ENCODE peak calls at places on chromosomes 12 and 14, in nine cellular contexts. F, Q, G, R, D, C, L, W and H are unnamed samples.

GRCh38 chr12:52359511-52360103 is 7.7 kb downstream of the KRT85 start:
- DNase-seq in F (no peak), Q (no peak), G (no peak), R (no peak), D (no peak), C (no peak), L (no peak), W (no peak), H (peak)

GRCh38 chr14:99687284-99688209 is 3.4 kb downstream of the CYP46A1 start:
- DNase-seq in F (no peak), Q (no peak), G (peak), R (no peak), D (no peak), C (no peak), L (no peak), W (no peak), H (no peak)

GRCh38 chr12:64990991-64991570 is 130.0 kb downstream of the WIF1 start:
- DNase-seq in F (no peak), Q (no peak), G (no peak), R (no peak), D (no peak), C (no peak), L (no peak), W (no peak), H (no peak)

GRCh38 chr14:68285421-68286179 is 466.0 kb downstream of the RAD51B start:
- DNase-seq in F (no peak), Q (no peak), G (no peak), R (no peak), D (no peak), C (peak), L (peak), W (no peak), H (no peak)

GRCh38 chr12:106078358-106079025 is 60.3 kb downstream of the NUAK1 start:
- DNase-seq in F (no peak), Q (no peak), G (peak), R (no peak), D (no peak), C (no peak), L (peak), W (no peak), H (peak)

GRCh38 chr14:71776463-71777359 is 155.5 kb upstream of the RGS6 start:
- DNase-seq in F (no peak), Q (no peak), G (no peak), R (no peak), D (no peak), C (peak), L (no peak), W (no peak), H (no peak)

GRCh38 chr12:2177751-2178150 is 125.0 kb downstream of the CACNA1C start:
- DNase-seq in F (no peak), Q (no peak), G (peak), R (no peak), D (no peak), C (no peak), L (no peak), W (no peak), H (no peak)

GRCh38 chr12:64796205-64796845 is 28.1 kb upstream of the TBC1D30 start:
- DNase-seq in F (peak), Q (peak), G (no peak), R (no peak), D (peak), C (no peak), L (peak), W (no peak), H (no peak)

GRCh38 chr12:120115692-120116442 is 686 bp downstream of the RAB35 start:
- DNase-seq in F (no peak), Q (no peak), G (no peak), R (no peak), D (no peak), C (no peak), L (peak), W (no peak), H (no peak)

GRCh38 chr14:52949711-52950409 is 990 bp downstream of the FERMT2 start:
- DNase-seq in F (no peak), Q (no peak), G (no peak), R (no peak), D (no peak), C (no peak), L (no peak), W (no peak), H (no peak)

GRCh38 chr12:58895053-58895452 is 25.3 kb downstream of the LRIG3 start:
- DNase-seq in F (no peak), Q (no peak), G (no peak), R (no peak), D (no peak), C (no peak), L (no peak), W (no peak), H (no peak)

GRCh38 chr14:21528381-21529348 is 2.5 kb upstream of the SALL2 start:
- DNase-seq in F (no peak), Q (no peak), G (no peak), R (no peak), D (peak), C (no peak), L (no peak), W (no peak), H (no peak)

GRCh38 chr14:69354383-69355154 is 43.5 kb downstream of the ERH start:
- DNase-seq in F (peak), Q (no peak), G (peak), R (no peak), D (no peak), C (peak), L (peak), W (no peak), H (no peak)

GRCh38 chr12:47364251-47364650 is 284.5 kb upstream of the AMIGO2 start:
- DNase-seq in F (no peak), Q (no peak), G (no peak), R (no peak), D (no peak), C (no peak), L (no peak), W (no peak), H (no peak)

GRCh38 chr14:75022655-75023054 is 19.9 kb downstream of the EIF2B2 start:
- DNase-seq in F (no peak), Q (no peak), G (no peak), R (no peak), D (peak), C (no peak), L (no peak), W (no peak), H (no peak)

GRCh38 chr12:65878540-65878939 is 54.3 kb downstream of the HMGA2 start:
- DNase-seq in F (no peak), Q (no peak), G (no peak), R (no peak), D (no peak), C (no peak), L (no peak), W (no peak), H (no peak)

GRCh38 chr12:41011939-41012338 is 176.2 kb upstream of the PDZRN4 start:
- DNase-seq in F (no peak), Q (no peak), G (no peak), R (no peak), D (no peak), C (no peak), L (no peak), W (no peak), H (no peak)

GRCh38 chr14:65877631-65878030 is 465.1 kb downstream of the FUT8 start:
- DNase-seq in F (no peak), Q (no peak), G (no peak), R (no peak), D (no peak), C (no peak), L (no peak), W (no peak), H (no peak)

GRCh38 chr14:75223664-75224154 is 47.3 kb upstream of the TMED10 start:
- DNase-seq in F (no peak), Q (no peak), G (peak), R (no peak), D (no peak), C (peak), L (peak), W (no peak), H (no peak)

GRCh38 chr12:32922546-32923297 is 26.1 kb upstream of the PKP2 start:
- DNase-seq in F (no peak), Q (no peak), G (no peak), R (no peak), D (no peak), C (no peak), L (no peak), W (no peak), H (no peak)

GRCh38 chr14:75884198-75884611 is 97.6 kb downstream of the TGFB3 start:
- DNase-seq in F (no peak), Q (no peak), G (no peak), R (no peak), D (no peak), C (no peak), L (no peak), W (no peak), H (no peak)

GRCh38 chr12:117052386-117053049 is 46.7 kb downstream of the TESC start:
- DNase-seq in F (no peak), Q (no peak), G (no peak), R (no peak), D (no peak), C (no peak), L (no peak), W (no peak), H (no peak)

GRCh38 chr14:105951399-105951798 is 425.0 kb downstream of the TMEM121 start:
- DNase-seq in F (no peak), Q (no peak), G (no peak), R (peak), D (no peak), C (no peak), L (no peak), W (no peak), H (no peak)

GRCh38 chr12:26789731-26790644 is 43.0 kb downstream of the ITPR2 start:
- DNase-seq in F (no peak), Q (no peak), G (no peak), R (no peak), D (no peak), C (no peak), L (peak), W (no peak), H (no peak)

GRCh38 chr12:89245090-89245489 is 107.2 kb downstream of the DUSP6 start:
- DNase-seq in F (no peak), Q (no peak), G (no peak), R (no peak), D (no peak), C (no peak), L (no peak), W (no peak), H (no peak)

GRCh38 chr14:95319312-95320075 is at the start of gene CLMN:
- DNase-seq in F (peak), Q (no peak), G (no peak), R (no peak), D (peak), C (no peak), L (peak), W (peak), H (peak)

GRCh38 chr14:85565862-85566296 is 35.9 kb downstream of the FLRT2 start:
- DNase-seq in F (no peak), Q (no peak), G (no peak), R (no peak), D (no peak), C (no peak), L (no peak), W (no peak), H (no peak)

DNA sequence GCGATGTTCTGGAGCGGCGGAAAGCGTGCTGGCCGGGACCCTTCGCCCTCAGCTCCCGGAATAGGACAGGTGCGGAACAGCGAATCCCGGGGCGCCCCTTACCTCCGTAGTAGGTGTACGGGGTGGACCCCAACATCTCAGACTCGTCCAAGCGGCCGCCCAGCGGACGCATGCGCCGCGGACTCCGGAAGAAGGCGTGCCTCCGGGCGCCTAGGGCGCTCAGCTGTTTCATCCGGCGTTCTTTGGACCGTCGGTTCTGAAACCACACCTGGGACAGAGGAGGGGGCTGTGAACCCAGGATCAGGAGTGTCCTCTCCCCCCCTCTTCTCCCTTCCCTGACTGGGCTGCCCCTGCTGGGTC is 4.5 kb downstream of the LHX5 start:
- DNase-seq in F (no peak), Q (no peak), G (no peak), R (no peak), D (no peak), C (no peak), L (no peak), W (peak), H (no peak)
- TF ChIP-seq POLR2AphosphoS5 in F (no peak), Q (no peak), G (no peak), R (no peak), D (no peak), C (no peak), L (no peak), W (no peak), H (no peak)

DNA sequence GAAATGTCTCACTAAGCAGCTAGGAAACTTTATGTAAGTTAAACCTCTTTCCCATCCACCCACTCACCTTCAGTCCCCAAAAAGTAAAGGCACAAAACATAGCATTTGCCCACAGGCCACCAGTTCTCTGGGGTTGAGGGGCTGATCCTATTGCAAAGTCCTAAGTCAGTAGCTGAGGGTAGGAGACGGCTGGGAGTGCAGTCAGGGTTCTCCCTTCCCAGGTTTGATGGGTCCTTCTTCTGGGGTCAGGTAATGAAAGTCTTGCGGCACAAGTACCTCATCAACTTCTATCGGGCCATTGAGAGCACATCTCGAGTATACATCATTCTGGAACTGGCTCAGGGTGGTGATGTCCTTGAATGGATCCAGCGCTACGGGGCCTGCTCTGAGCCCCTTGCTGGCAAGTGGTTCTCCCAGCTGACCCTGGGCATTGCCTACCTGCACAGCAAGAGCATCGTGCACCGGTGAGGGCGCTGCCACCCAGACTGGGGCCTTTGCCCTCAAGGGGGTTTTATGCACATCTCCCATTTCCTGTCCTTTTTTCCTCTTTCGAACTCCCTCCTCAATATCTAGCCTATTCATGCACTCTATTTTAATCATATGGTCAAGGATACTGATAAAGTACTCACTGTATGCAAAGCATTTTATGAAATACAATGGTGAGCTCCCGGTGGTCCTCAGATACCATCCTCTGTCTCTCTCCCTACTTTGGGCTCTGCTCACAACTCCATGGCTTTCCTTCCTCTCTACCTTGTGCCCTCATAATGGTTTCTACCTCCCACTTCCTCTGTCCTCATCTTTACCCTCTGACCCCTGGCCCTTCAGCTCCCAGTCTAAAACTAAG is 986 bp downstream of the TSSK4 start:
- DNase-seq in F (no peak), Q (no peak), G (peak), R (no peak), D (no peak), C (no peak), L (no peak), W (no peak), H (no peak)
- TF ChIP-seq EP300 in F (no peak), Q (no peak), G (no peak), R (no peak), D (no peak), C (no peak), L (no peak), W (no peak), H (no peak)

GRCh38 chr12:6666211-6666610 is 3.3 kb upstream of the ING4 start:
- DNase-seq in F (no peak), Q (no peak), G (no peak), R (no peak), D (no peak), C (no peak), L (no peak), W (no peak), H (no peak)

GRCh38 chr12:6662602-6662905 is 365 bp downstream of the ING4 start:
- DNase-seq in F (no peak), Q (no peak), G (no peak), R (no peak), D (peak), C (no peak), L (no peak), W (no peak), H (no peak)

GRCh38 chr12:6664902-6665301 is 2.0 kb upstream of the ING4 start:
- DNase-seq in F (no peak), Q (no peak), G (no peak), R (no peak), D (no peak), C (no peak), L (no peak), W (no peak), H (no peak)

GRCh38 chr12:6667559-6668210 is 4.8 kb upstream of the ING4 start:
- DNase-seq in F (no peak), Q (no peak), G (peak), R (no peak), D (no peak), C (no peak), L (no peak), W (peak), H (no peak)

GRCh38 chr12:6662906-6663742 is at the start of gene ING4:
- DNase-seq in F (peak), Q (peak), G (peak), R (peak), D (peak), C (peak), L (peak), W (peak), H (peak)
- TF ChIP-seq POLR2AphosphoS5 in F (peak), Q (peak), G (peak), R (peak), D (peak), C (peak), L (peak), W (peak), H (peak)

DNA sequence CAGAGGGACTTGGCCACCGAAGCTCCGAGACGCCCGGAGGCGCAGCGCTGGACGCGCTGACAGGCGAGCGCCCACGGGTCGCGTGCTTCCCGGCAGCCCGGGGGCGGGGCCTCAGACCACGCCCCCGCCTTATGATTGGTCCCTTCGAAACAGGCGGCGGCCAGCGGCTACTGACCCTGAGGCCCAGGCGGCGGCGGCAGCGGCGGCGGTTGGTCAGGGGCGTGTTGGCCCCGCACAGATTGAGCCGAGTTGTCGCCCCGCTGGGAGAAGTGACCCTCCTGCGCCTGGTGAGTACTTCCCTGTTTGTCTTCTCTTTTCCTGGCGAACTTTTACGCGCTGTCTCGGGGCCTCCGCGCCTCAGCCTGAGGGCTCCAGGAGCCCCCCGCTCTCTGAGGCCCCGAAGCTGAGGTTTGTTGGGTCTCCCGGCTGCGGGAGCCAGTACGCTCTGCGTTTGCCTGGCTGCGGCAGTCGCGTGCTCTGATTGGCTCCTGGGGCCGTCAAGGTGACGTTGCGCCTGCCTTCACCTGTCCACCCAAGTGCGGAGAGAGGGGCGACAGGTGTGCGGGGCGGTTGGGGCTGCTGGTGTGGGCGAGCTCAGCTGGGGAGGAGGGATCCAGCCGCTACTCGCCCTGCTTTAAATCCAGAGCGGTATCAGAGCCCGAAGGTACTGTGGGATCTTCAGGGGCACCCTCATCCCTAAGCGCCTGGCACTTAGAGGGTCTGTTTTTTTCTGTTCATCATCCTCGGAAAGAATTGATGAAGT is at the start of gene GAS2L3:
- DNase-seq in F (peak), Q (peak), G (peak), R (peak), D (peak), C (no peak), L (peak), W (peak), H (peak)
- TF ChIP-seq EP300 in F (peak), Q (peak), G (no peak), R (no peak), D (no peak), C (peak), L (no peak), W (no peak), H (no peak)